ENCODE peak calls at places on chromosomes 6 and 20, in six cellular contexts. A is neural progenitor cell, E is mesendoderm, M is cardiac muscle cell, Q is ovary, N is aorta. C is an unnamed sample.

GRCh38 chr20:10288954-10289646 is 70.5 kb downstream of the SNAP25 start:
- DNase-seq in A (no peak), E (no peak), M (no peak), Q (no peak), N (no peak), C (no peak)

GRCh38 chr20:10059006-10059405 is 24.2 kb downstream of the ANKEF1 start:
- DNase-seq in A (no peak), E (no peak), M (no peak), Q (no peak), N (no peak), C (no peak)

GRCh38 chr6:130697661-130698535 is 129.3 kb upstream of the SMLR1 start:
- DNase-seq in A (peak; percentile 61), E (peak; percentile 56), M (peak; percentile 50), Q (peak; percentile 38), N (no peak), C (peak; percentile 52)

GRCh38 chr6:149962461-149963211 is 1.1 kb upstream of the ULBP1 start:
- DNase-seq in A (no peak), E (no peak), M (no peak), Q (no peak), N (no peak), C (no peak)

GRCh38 chr20:56513096-56513806 is 11.3 kb upstream of the FAM209A start:
- DNase-seq in A (no peak), E (peak; percentile 74), M (no peak), Q (no peak), N (no peak), C (no peak)

GRCh38 chr6:155795173-155795796 is 339.6 kb upstream of the NOX3 start:
- DNase-seq in A (no peak), E (no peak), M (no peak), Q (no peak), N (no peak), C (no peak)

GRCh38 chr6:45074423-45074822 is 253.7 kb upstream of the RUNX2 start:
- DNase-seq in A (no peak), E (no peak), M (no peak), Q (no peak), N (no peak), C (no peak)

GRCh38 chr6:49915035-49915434 is 48.7 kb upstream of the CRISP1 start:
- DNase-seq in A (peak; percentile 33), E (peak; percentile 81), M (peak; percentile 87), Q (no peak), N (no peak), C (no peak)

GRCh38 chr6:13228264-13229204 is 99.8 kb downstream of the TBC1D7 start:
- DNase-seq in A (no peak), E (no peak), M (no peak), Q (no peak), N (no peak), C (no peak)

GRCh38 chr20:54368578-54368977 is 106.8 kb upstream of the DOK5 start:
- DNase-seq in A (no peak), E (peak; percentile 54), M (no peak), Q (no peak), N (no peak), C (no peak)

GRCh38 chr20:62447143-62447869 is 20.0 kb upstream of the RBBP8NL start:
- DNase-seq in A (no peak), E (no peak), M (no peak), Q (no peak), N (no peak), C (no peak)

GRCh38 chr6:86782328-86782727 is 155.0 kb upstream of the HTR1E start:
- DNase-seq in A (no peak), E (no peak), M (no peak), Q (no peak), N (no peak), C (no peak)

GRCh38 chr6:167420858-167421766 is 96.2 kb downstream of the TTLL2 start:
- DNase-seq in A (no peak), E (no peak), M (no peak), Q (no peak), N (no peak), C (no peak)

GRCh38 chr6:122033564-122034181 is 365.8 kb upstream of the HSF2 start:
- DNase-seq in A (peak; percentile 82), E (peak; percentile 93), M (peak; percentile 68), Q (no peak), N (no peak), C (no peak)

GRCh38 chr20:7094438-7094997 is 327.0 kb downstream of the BMP2 start:
- DNase-seq in A (peak; percentile 74), E (peak; percentile 66), M (peak; percentile 73), Q (no peak), N (no peak), C (no peak)

GRCh38 chr6:157520117-157520406 is 139.1 kb downstream of the ZDHHC14 start:
- DNase-seq in A (no peak), E (no peak), M (no peak), Q (no peak), N (no peak), C (no peak)
- H3K4me1 ChIP-seq in A (peaks cover 8% of the 10 kb centered on the region), E (no peaks in the 10 kb centered on the region), M (no peaks in the 10 kb centered on the region), Q (peaks cover 4% of the 10 kb centered on the region), N (no peaks in the 10 kb centered on the region), C (no peaks in the 10 kb centered on the region)

GRCh38 chr20:22414354-22414753 is 170.0 kb downstream of the FOXA2 start:
- DNase-seq in A (no peak), E (no peak), M (no peak), Q (no peak), N (no peak), C (no peak)
- H3K4me1 ChIP-seq in A (no peaks in the 10 kb centered on the region), E (no peaks in the 10 kb centered on the region), M (no peaks in the 10 kb centered on the region), Q (no peaks in the 10 kb centered on the region), N (no peaks in the 10 kb centered on the region), C (no peaks in the 10 kb centered on the region)

GRCh38 chr6:112231609-112232060 is 22.7 kb downstream of the LAMA4 start:
- DNase-seq in A (no peak), E (no peak), M (no peak), Q (no peak), N (no peak), C (peak; percentile 53)
- H3K4me1 ChIP-seq in A (peaks cover 6% of the 10 kb centered on the region), E (no peaks in the 10 kb centered on the region), M (no peaks in the 10 kb centered on the region), Q (peaks cover 17% of the 10 kb centered on the region), N (peaks cover 5% of the 10 kb centered on the region), C (no peaks in the 10 kb centered on the region)

DNA sequence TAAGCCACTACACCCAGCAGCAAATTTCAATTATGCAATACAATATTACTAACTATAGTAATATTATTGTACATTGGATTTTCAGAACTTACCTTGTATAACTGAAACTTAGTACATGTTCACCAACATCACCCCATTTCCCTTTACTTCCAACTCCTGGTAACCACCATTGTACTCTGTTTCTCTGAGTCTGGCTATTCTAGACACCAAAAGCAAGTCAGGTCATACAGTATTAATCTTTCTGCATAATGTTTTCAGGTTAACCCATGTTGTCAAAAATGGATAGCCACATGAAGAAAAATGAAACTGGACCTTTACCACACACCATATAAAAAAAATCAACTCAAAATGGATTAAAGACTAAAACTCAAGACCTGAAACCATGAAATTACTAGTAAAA is 558.2 kb downstream of the MMUT start:
- DNase-seq in A (no peak), E (no peak), M (no peak), Q (no peak), N (no peak), C (no peak)
- H3K4me1 ChIP-seq in A (no peaks in the 10 kb centered on the region), E (no peaks in the 10 kb centered on the region), M (no peaks in the 10 kb centered on the region), Q (no peaks in the 10 kb centered on the region), N (no peaks in the 10 kb centered on the region), C (no peaks in the 10 kb centered on the region)

GRCh38 chr6:129675669-129676472 is 34.1 kb downstream of the ARHGAP18 start:
- DNase-seq in A (no peak), E (no peak), M (no peak), Q (no peak), N (no peak), C (no peak)
- H3K4me1 ChIP-seq in A (no peaks in the 10 kb centered on the region), E (no peaks in the 10 kb centered on the region), M (peaks cover 6% of the 10 kb centered on the region), Q (peaks cover 2% of the 10 kb centered on the region), N (no peaks in the 10 kb centered on the region), C (no peaks in the 10 kb centered on the region)

GRCh38 chr20:59891581-59891980 is 41.9 kb downstream of the SYCP2 start:
- DNase-seq in A (no peak), E (no peak), M (no peak), Q (no peak), N (no peak), C (no peak)
- H3K4me1 ChIP-seq in A (no peaks in the 10 kb centered on the region), E (no peaks in the 10 kb centered on the region), M (no peaks in the 10 kb centered on the region), Q (no peaks in the 10 kb centered on the region), N (no peaks in the 10 kb centered on the region), C (no peaks in the 10 kb centered on the region)

DNA sequence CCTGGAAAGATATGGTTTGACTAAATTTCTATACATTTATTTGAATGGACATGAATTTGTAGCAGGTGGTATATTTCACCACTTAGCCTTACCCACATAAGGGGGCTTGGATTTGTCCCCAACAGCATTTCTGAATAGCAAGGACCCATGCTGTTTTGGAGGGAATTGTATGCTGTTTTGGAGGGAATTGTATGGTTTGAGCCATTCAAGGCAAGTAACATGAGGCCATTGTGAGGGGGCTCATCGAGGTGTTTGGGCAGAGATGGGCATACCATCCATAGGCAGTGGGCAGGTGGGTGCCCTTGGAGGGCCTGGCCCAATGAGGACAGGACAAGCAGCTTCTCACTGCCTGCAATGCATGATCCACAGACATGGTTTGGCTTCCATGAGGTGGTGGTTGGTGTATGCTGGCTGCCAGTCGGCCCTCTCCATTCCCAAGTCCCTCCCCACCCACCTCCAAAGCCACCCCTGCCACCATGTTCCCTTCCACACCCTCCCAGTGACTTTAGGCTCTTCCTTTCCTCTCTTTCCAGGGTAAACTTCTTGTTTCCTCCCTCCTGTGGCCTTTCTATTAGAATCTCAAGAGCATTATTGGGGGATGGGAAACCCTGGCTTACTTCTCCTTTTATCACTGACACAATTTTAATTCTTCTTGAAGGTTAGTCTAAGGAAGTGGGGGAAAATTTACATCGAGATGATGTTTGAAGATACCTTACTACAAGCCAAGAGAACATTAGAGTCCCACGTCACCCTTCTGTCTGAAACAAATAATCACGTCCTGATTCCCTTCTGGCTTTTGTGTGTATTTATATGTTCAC is 13.2 kb upstream of the PXDC1 start:
- DNase-seq in A (no peak), E (no peak), M (no peak), Q (no peak), N (peak; percentile 55), C (no peak)
- H3K4me1 ChIP-seq in A (no peaks in the 10 kb centered on the region), E (no peaks in the 10 kb centered on the region), M (no peaks in the 10 kb centered on the region), Q (no peaks in the 10 kb centered on the region), N (no peaks in the 10 kb centered on the region), C (no peaks in the 10 kb centered on the region)